ENCODE peak calls at places on chromosomes 2 and 18, in six cellular contexts. Z is HepG2, I is A549, D is K562, B is GM12878, V is endothelial cell of umbilical vein. U is an unnamed sample.

GRCh38 chr2:88838165-88838635 is 146.7 kb downstream of the RPIA start:
- DNase-seq in Z (no peak), I (no peak), D (no peak), B (no peak), V (no peak), U (no peak)

GRCh38 chr2:138032334-138032733 is 68.1 kb downstream of the HNMT start:
- DNase-seq in Z (peak), I (no peak), D (no peak), B (no peak), V (no peak), U (no peak)

GRCh38 chr2:233289590-233290424 is 17.8 kb upstream of the SAG start:
- DNase-seq in Z (no peak), I (no peak), D (no peak), B (no peak), V (no peak), U (no peak)

GRCh38 chr2:176146101-176146500 is 5.2 kb upstream of the HOXD4 start:
- DNase-seq in Z (no peak), I (no peak), D (no peak), B (no peak), V (no peak), U (no peak)

GRCh38 chr2:135791418-135792190 is 45.4 kb downstream of the LCT start:
- DNase-seq in Z (no peak), I (no peak), D (no peak), B (no peak), V (no peak), U (no peak)

GRCh38 chr2:67667054-67667908 is 270.1 kb downstream of the ETAA1 start:
- DNase-seq in Z (no peak), I (no peak), D (no peak), B (no peak), V (no peak), U (no peak)

GRCh38 chr2:207223051-207223450 is 57.3 kb upstream of the KLF7 start:
- DNase-seq in Z (no peak), I (no peak), D (no peak), B (peak), V (no peak), U (peak)

GRCh38 chr2:2325538-2325937 is 5.5 kb downstream of the MYT1L start:
- DNase-seq in Z (no peak), I (no peak), D (no peak), B (no peak), V (no peak), U (no peak)

GRCh38 chr18:22346342-22346967 is 71.3 kb downstream of the CTAGE1 start:
- DNase-seq in Z (no peak), I (no peak), D (no peak), B (no peak), V (peak), U (no peak)

GRCh38 chr18:63107931-63108330 is 211.6 kb downstream of the BCL2 start:
- DNase-seq in Z (no peak), I (no peak), D (no peak), B (no peak), V (no peak), U (peak)
- TF ChIP-seq CTCF in Z (no peak), I (no peak), D (no peak), B (no peak), V (no peak), U (no peak)

GRCh38 chr2:24420373-24420772 is 60.0 kb upstream of the ITSN2 start:
- DNase-seq in Z (no peak), I (no peak), D (no peak), B (no peak), V (no peak), U (no peak)
- H3K4me3 ChIP-seq in Z (no peak), I (no peak), D (no peak), B (no peak), V (no peak), U (no peak)

DNA sequence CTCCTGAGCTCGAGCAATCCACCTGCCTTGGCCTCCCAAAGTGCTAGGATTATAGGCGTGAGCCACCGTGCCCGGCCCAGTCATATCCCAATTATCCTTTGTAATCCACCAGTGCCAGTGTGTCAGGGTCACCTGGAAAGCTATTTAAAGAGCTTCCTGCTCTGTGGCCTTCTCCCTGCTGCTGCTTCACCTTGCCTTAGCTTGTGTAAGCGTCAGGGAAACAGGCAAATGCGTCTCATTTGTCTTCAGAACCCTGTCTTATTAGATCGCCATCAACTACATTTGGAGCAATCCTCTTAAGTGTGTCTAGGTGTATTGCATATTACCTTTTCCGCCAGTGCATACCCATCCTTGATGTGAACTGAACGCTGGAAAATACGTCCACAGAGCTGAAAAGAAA is 10.2 kb downstream of the KIF5C start:
- DNase-seq in Z (no peak), I (no peak), D (no peak), B (no peak), V (no peak), U (no peak)
- TF ChIP-seq MYC in Z (no peak), I (no peak), D (no peak), B (no peak), V (no peak), U (no peak)

DNA sequence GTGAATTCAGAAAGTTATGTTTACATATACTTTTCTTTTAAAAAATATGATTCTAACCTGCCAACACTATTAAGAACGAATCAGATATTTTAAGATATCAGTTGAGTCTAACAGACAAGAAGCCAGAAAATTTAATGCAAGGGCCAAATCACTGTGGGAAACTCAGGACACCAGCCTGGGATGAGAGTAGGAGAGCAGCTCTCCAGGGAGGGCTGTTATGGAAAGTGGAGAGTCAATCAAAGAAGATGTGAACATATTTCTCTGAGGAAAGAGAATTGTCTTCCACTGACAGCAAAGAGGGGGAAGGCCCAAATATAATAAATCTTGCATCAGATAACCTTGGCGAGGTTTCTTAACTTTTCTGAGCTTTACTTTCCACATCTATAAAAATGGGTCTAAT is 311.4 kb downstream of the ARHGAP15 start:
- DNase-seq in Z (no peak), I (no peak), D (no peak), B (no peak), V (no peak), U (no peak)
- TF ChIP-seq CTCF in Z (no peak), I (no peak), D (no peak), B (no peak), V (no peak), U (no peak)

DNA sequence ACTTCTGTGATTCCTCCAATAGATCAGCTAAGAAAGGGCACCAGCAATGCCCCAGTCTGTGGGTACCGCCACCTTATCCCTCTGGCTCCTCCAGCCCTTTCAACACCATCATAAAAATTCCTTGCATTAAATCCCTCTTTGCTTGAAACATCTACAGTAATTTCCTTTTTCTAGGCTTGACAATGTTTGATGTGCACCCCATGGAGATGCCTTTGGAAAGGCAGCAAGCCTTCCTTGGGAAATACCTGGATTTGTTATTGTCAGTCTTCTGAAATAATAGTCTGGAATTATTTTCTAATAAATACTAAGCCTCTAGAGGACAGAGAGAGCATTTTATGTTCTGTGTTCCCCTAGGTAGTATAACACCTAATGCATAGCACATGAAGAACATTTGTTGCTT is 46.1 kb downstream of the NCKAP5 start:
- DNase-seq in Z (no peak), I (no peak), D (no peak), B (no peak), V (no peak), U (no peak)
- H3K4me3 ChIP-seq in Z (no peak), I (no peak), D (no peak), B (no peak), V (no peak), U (no peak)

GRCh38 chr2:222891890-222892289 is 31.1 kb downstream of the ACSL3 start:
- DNase-seq in Z (no peak), I (no peak), D (no peak), B (no peak), V (no peak), U (peak)
- TF ChIP-seq MYC in Z (no peak), I (no peak), D (no peak), B (no peak), V (no peak), U (no peak)

U was measured in NB4.